ENCODE peak calls at places on chromosomes 3 and 15, in seven cellular contexts. M is esophagus muscularis mucosa, X is transverse colon, Q is esophagus squamous epithelium, F is OCI-LY7, N is lower lobe of right lung, E is tibial nerve. D is an unnamed sample.

GRCh38 chr15:25715536-25716413 is 147.4 kb downstream of the ATP10A start:
- DNase-seq in M (no peak), X (no peak), Q (no peak), F (no peak), N (no peak), E (no peak), D (no peak)

GRCh38 chr3:1091276-1091675 is 1.5 kb upstream of the CNTN6 start:
- DNase-seq in M (no peak), X (no peak), Q (no peak), F (no peak), N (no peak), E (no peak), D (peak; percentile 19)

GRCh38 chr15:42704492-42704926 is 32.4 kb downstream of the CDAN1 start:
- DNase-seq in M (no peak), X (peak; percentile 69), Q (no peak), F (peak; percentile 78), N (no peak), E (no peak), D (peak; percentile 14)

GRCh38 chr15:36208868-36209582 is 370.4 kb upstream of the CDIN1 start:
- DNase-seq in M (no peak), X (no peak), Q (no peak), F (no peak), N (no peak), E (no peak), D (no peak)

GRCh38 chr3:113498221-113499005 is 16.5 kb downstream of the SPICE1 start:
- DNase-seq in M (no peak), X (no peak), Q (no peak), F (no peak), N (no peak), E (no peak), D (peak; percentile 19)

GRCh38 chr3:172701758-172702157 is 9.1 kb downstream of the NCEH1 start:
- DNase-seq in M (no peak), X (no peak), Q (no peak), F (no peak), N (no peak), E (no peak), D (no peak)

GRCh38 chr15:55884223-55884622 is 109.2 kb downstream of the NEDD4 start:
- DNase-seq in M (no peak), X (no peak), Q (no peak), F (no peak), N (no peak), E (no peak), D (no peak)

GRCh38 chr3:19644405-19644804 is 289.6 kb downstream of the EFHB start:
- DNase-seq in M (no peak), X (no peak), Q (no peak), F (peak; percentile 13), N (no peak), E (no peak), D (no peak)

GRCh38 chr3:110711851-110712396 is 359.7 kb upstream of the NECTIN3 start:
- DNase-seq in M (no peak), X (no peak), Q (no peak), F (no peak), N (no peak), E (no peak), D (peak; percentile 25)

GRCh38 chr15:36370735-36371115 is 208.7 kb upstream of the CDIN1 start:
- DNase-seq in M (no peak), X (no peak), Q (no peak), F (no peak), N (no peak), E (no peak), D (peak; percentile 54)

GRCh38 chr15:66276546-66276945 is 16.8 kb upstream of the DIS3L start:
- DNase-seq in M (no peak), X (no peak), Q (no peak), F (no peak), N (no peak), E (no peak), D (no peak)

GRCh38 chr15:90870354-90871096 is 2.1 kb downstream of the FURIN start:
- DNase-seq in M (no peak), X (no peak), Q (no peak), F (peak; percentile 34), N (no peak), E (no peak), D (no peak)

GRCh38 chr3:125280966-125281365 is 68.4 kb upstream of the SLC12A8 start:
- DNase-seq in M (no peak), X (no peak), Q (no peak), F (no peak), N (no peak), E (no peak), D (no peak)

GRCh38 chr15:90184786-90185704 is 16.1 kb upstream of the SEMA4B start:
- DNase-seq in M (no peak), X (peak; percentile 81), Q (peak; percentile 34), F (peak; percentile 73), N (peak; percentile 84), E (peak; percentile 55), D (no peak)

GRCh38 chr3:197001972-197002700 is 27.5 kb downstream of the MELTF start:
- DNase-seq in M (no peak), X (no peak), Q (no peak), F (peak; percentile 33), N (no peak), E (no peak), D (no peak)

GRCh38 chr3:17577795-17578520 is 164.5 kb downstream of the TBC1D5 start:
- DNase-seq in M (no peak), X (no peak), Q (no peak), F (no peak), N (no peak), E (no peak), D (no peak)

GRCh38 chr3:66431494-66431893 is 69.3 kb downstream of the LRIG1 start:
- DNase-seq in M (no peak), X (no peak), Q (no peak), F (no peak), N (no peak), E (peak; percentile 38), D (no peak)

GRCh38 chr3:13301295-13301987 is 118.7 kb downstream of the NUP210 start:
- DNase-seq in M (no peak), X (no peak), Q (no peak), F (no peak), N (peak; percentile 24), E (no peak), D (peak; percentile 56)

GRCh38 chr3:170493712-170494182 is 75.1 kb downstream of the CLDN11 start:
- DNase-seq in M (no peak), X (no peak), Q (no peak), F (no peak), N (no peak), E (no peak), D (no peak)

GRCh38 chr15:69090197-69090948 is 70.1 kb upstream of the GLCE start:
- DNase-seq in M (no peak), X (no peak), Q (no peak), F (no peak), N (no peak), E (no peak), D (peak; percentile 21)

GRCh38 chr3:128590948-128591347 is 59.7 kb downstream of the RPN1 start:
- DNase-seq in M (no peak), X (no peak), Q (no peak), F (no peak), N (no peak), E (no peak), D (no peak)

GRCh38 chr3:45612918-45613602 is 18.5 kb downstream of the LIMD1 start:
- DNase-seq in M (no peak), X (peak; percentile 37), Q (no peak), F (peak; percentile 86), N (no peak), E (no peak), D (no peak)

GRCh38 chr3:49004352-49005297 is 2.6 kb upstream of the WDR6 start:
- DNase-seq in M (no peak), X (peak; percentile 73), Q (no peak), F (no peak), N (no peak), E (no peak), D (no peak)

GRCh38 chr3:129240436-129240835 is 9.0 kb upstream of the COPG1 start:
- DNase-seq in M (no peak), X (no peak), Q (no peak), F (no peak), N (no peak), E (no peak), D (no peak)

GRCh38 chr3:128306481-128306880 is 153.2 kb downstream of the EEFSEC start:
- DNase-seq in M (no peak), X (no peak), Q (no peak), F (no peak), N (no peak), E (no peak), D (no peak)

GRCh38 chr3:188884299-188885043 is 287.3 kb upstream of the TPRG1 start:
- DNase-seq in M (no peak), X (no peak), Q (no peak), F (no peak), N (no peak), E (no peak), D (no peak)

GRCh38 chr3:137026701-137027100 is 68.9 kb downstream of the IL20RB start:
- DNase-seq in M (no peak), X (no peak), Q (no peak), F (no peak), N (no peak), E (no peak), D (no peak)
- TF ChIP-seq CTCF in M (no peak), X (no peak), Q (no peak), F (no peak), N (no peak), E (no peak), D (no peak)

GRCh38 chr15:86247249-86247955 is 167.7 kb downstream of the AGBL1 start:
- DNase-seq in M (no peak), X (no peak), Q (no peak), F (no peak), N (no peak), E (no peak), D (no peak)
- H3K4me3 ChIP-seq in M (no peak overlapping the region), X (no peak overlapping the region), Q (no peak overlapping the region), F (no peak overlapping the region), N (no peak overlapping the region), E (no peak overlapping the region), D (no peak overlapping the region)

GRCh38 chr3:43080726-43081568 is 24.9 kb downstream of the POMGNT2 start:
- DNase-seq in M (no peak), X (no peak), Q (no peak), F (no peak), N (no peak), E (no peak), D (no peak)

GRCh38 chr3:43077708-43078107 is 28.2 kb downstream of the POMGNT2 start:
- DNase-seq in M (no peak), X (no peak), Q (no peak), F (no peak), N (no peak), E (no peak), D (no peak)

GRCh38 chr3:43077261-43077660 is 28.6 kb downstream of the POMGNT2 start:
- DNase-seq in M (no peak), X (no peak), Q (no peak), F (no peak), N (no peak), E (no peak), D (no peak)

GRCh38 chr3:43081796-43082195 is 24.1 kb downstream of the POMGNT2 start:
- DNase-seq in M (no peak), X (no peak), Q (no peak), F (no peak), N (no peak), E (no peak), D (no peak)

GRCh38 chr3:43079536-43080332 is 26.1 kb downstream of the POMGNT2 start:
- DNase-seq in M (no peak), X (no peak), Q (no peak), F (no peak), N (no peak), E (no peak), D (no peak)
- H3K36me3 ChIP-seq in M (peaks cover 25% of the 10 kb centered on the region), X (no peaks in the 10 kb centered on the region), Q (peaks cover 13% of the 10 kb centered on the region), F (no peaks in the 10 kb centered on the region), N (peaks cover 23% of the 10 kb centered on the region), E (no peaks in the 10 kb centered on the region), D (no peaks in the 10 kb centered on the region)

GRCh38 chr15:49521802-49522201 is 98.8 kb downstream of the FGF7 start:
- DNase-seq in M (no peak), X (no peak), Q (no peak), F (no peak), N (no peak), E (no peak), D (no peak)
- TF ChIP-seq CTCF in M (no peak), X (no peak), Q (no peak), F (peak; percentile 29), N (no peak), E (no peak), D (peak; percentile 3)